ENCODE peak calls at places on chromosomes 1 and 21, in nine cellular contexts. One of them, this sample, is unnamed.

GRCh38 chr21:27164208-27165172 is 197.6 kb upstream of the ADAMTS5 start:
- DNase-seq in H1: no peak
- DNase-seq in cardiac muscle cell: no peak
- DNase-seq in breast epithelium: no peak
- DNase-seq in neural progenitor cell: no peak
- DNase-seq in IMR-90: no peak
- DNase-seq in gastrocnemius medialis: no peak
- DNase-seq in HepG2: no peak
- DNase-seq in left ventricle myocardium inferior: no peak
- DNase-seq in this sample: no peak

GRCh38 chr1:3114846-3115245 is 45.8 kb downstream of the PRDM16 start:
- DNase-seq in H1: no peak
- DNase-seq in cardiac muscle cell: no peak
- DNase-seq in breast epithelium: no peak
- DNase-seq in neural progenitor cell: no peak
- DNase-seq in IMR-90: no peak
- DNase-seq in gastrocnemius medialis: no peak
- DNase-seq in HepG2: peak; percentile 14
- DNase-seq in left ventricle myocardium inferior: no peak
- DNase-seq in this sample: no peak

GRCh38 chr1:235304549-235305451 is 23.2 kb downstream of the ARID4B start:
- DNase-seq in H1: no peak
- DNase-seq in cardiac muscle cell: no peak
- DNase-seq in breast epithelium: no peak
- DNase-seq in neural progenitor cell: no peak
- DNase-seq in IMR-90: peak; percentile 31
- DNase-seq in gastrocnemius medialis: no peak
- DNase-seq in HepG2: no peak
- DNase-seq in left ventricle myocardium inferior: no peak
- DNase-seq in this sample: no peak

GRCh38 chr1:217029311-217030157 is 306.3 kb upstream of the ESRRG start:
- DNase-seq in H1: no peak
- DNase-seq in cardiac muscle cell: no peak
- DNase-seq in breast epithelium: no peak
- DNase-seq in neural progenitor cell: no peak
- DNase-seq in IMR-90: peak; percentile 86
- DNase-seq in gastrocnemius medialis: no peak
- DNase-seq in HepG2: no peak
- DNase-seq in left ventricle myocardium inferior: no peak
- DNase-seq in this sample: no peak

GRCh38 chr1:162530318-162530984 is 31.1 kb upstream of the UAP1 start:
- DNase-seq in H1: peak; percentile 56
- DNase-seq in cardiac muscle cell: no peak
- DNase-seq in breast epithelium: no peak
- DNase-seq in neural progenitor cell: peak; percentile 49
- DNase-seq in IMR-90: peak; percentile 22
- DNase-seq in gastrocnemius medialis: no peak
- DNase-seq in HepG2: no peak
- DNase-seq in left ventricle myocardium inferior: no peak
- DNase-seq in this sample: no peak

GRCh38 chr1:220966874-220967631 is 87.8 kb downstream of the HLX start:
- DNase-seq in H1: no peak
- DNase-seq in cardiac muscle cell: peak; percentile 61
- DNase-seq in breast epithelium: no peak
- DNase-seq in neural progenitor cell: no peak
- DNase-seq in IMR-90: peak; percentile 46
- DNase-seq in gastrocnemius medialis: no peak
- DNase-seq in HepG2: no peak
- DNase-seq in left ventricle myocardium inferior: no peak
- DNase-seq in this sample: no peak

GRCh38 chr1:27203946-27204345 is 30.5 kb upstream of the WDTC1 start:
- DNase-seq in H1: no peak
- DNase-seq in cardiac muscle cell: no peak
- DNase-seq in breast epithelium: no peak
- DNase-seq in neural progenitor cell: no peak
- DNase-seq in IMR-90: peak; percentile 16
- DNase-seq in gastrocnemius medialis: no peak
- DNase-seq in HepG2: no peak
- DNase-seq in left ventricle myocardium inferior: no peak
- DNase-seq in this sample: no peak

GRCh38 chr1:205088341-205088740 is 4.1 kb upstream of the TMEM81 start:
- DNase-seq in H1: no peak
- DNase-seq in cardiac muscle cell: no peak
- DNase-seq in breast epithelium: no peak
- DNase-seq in neural progenitor cell: no peak
- DNase-seq in IMR-90: peak; percentile 62
- DNase-seq in gastrocnemius medialis: no peak
- DNase-seq in HepG2: no peak
- DNase-seq in left ventricle myocardium inferior: no peak
- DNase-seq in this sample: no peak

GRCh38 chr1:179048339-179049124 is 22.8 kb downstream of the FAM20B start:
- DNase-seq in H1: no peak
- DNase-seq in cardiac muscle cell: peak; percentile 14
- DNase-seq in breast epithelium: no peak
- DNase-seq in neural progenitor cell: no peak
- DNase-seq in IMR-90: no peak
- DNase-seq in gastrocnemius medialis: no peak
- DNase-seq in HepG2: no peak
- DNase-seq in left ventricle myocardium inferior: no peak
- DNase-seq in this sample: no peak

GRCh38 chr1:181040284-181040865 is 6.6 kb downstream of the MR1 start:
- DNase-seq in H1: no peak
- DNase-seq in cardiac muscle cell: no peak
- DNase-seq in breast epithelium: no peak
- DNase-seq in neural progenitor cell: no peak
- DNase-seq in IMR-90: no peak
- DNase-seq in gastrocnemius medialis: no peak
- DNase-seq in HepG2: peak; percentile 47
- DNase-seq in left ventricle myocardium inferior: no peak
- DNase-seq in this sample: no peak

GRCh38 chr1:77459881-77460280 is 178.1 kb downstream of the AK5 start:
- DNase-seq in H1: no peak
- DNase-seq in cardiac muscle cell: no peak
- DNase-seq in breast epithelium: no peak
- DNase-seq in neural progenitor cell: no peak
- DNase-seq in IMR-90: peak; percentile 46
- DNase-seq in gastrocnemius medialis: no peak
- DNase-seq in HepG2: no peak
- DNase-seq in left ventricle myocardium inferior: no peak
- DNase-seq in this sample: no peak

GRCh38 chr1:174883361-174883760 is 116.4 kb upstream of the CACYBP start:
- DNase-seq in H1: no peak
- DNase-seq in cardiac muscle cell: no peak
- DNase-seq in breast epithelium: no peak
- DNase-seq in neural progenitor cell: peak; percentile 59
- DNase-seq in IMR-90: peak; percentile 46
- DNase-seq in gastrocnemius medialis: no peak
- DNase-seq in HepG2: peak; percentile 13
- DNase-seq in left ventricle myocardium inferior: no peak
- DNase-seq in this sample: no peak

GRCh38 chr1:81323862-81324261 is 476.9 kb upstream of the ADGRL2 start:
- DNase-seq in H1: no peak
- DNase-seq in cardiac muscle cell: no peak
- DNase-seq in breast epithelium: no peak
- DNase-seq in neural progenitor cell: peak; percentile 18
- DNase-seq in IMR-90: no peak
- DNase-seq in gastrocnemius medialis: no peak
- DNase-seq in HepG2: no peak
- DNase-seq in left ventricle myocardium inferior: no peak
- DNase-seq in this sample: no peak

GRCh38 chr1:111101854-111102642 is 37.8 kb downstream of the DRAM2 start:
- DNase-seq in H1: no peak
- DNase-seq in cardiac muscle cell: no peak
- DNase-seq in breast epithelium: no peak
- DNase-seq in neural progenitor cell: no peak
- DNase-seq in IMR-90: no peak
- DNase-seq in gastrocnemius medialis: no peak
- DNase-seq in HepG2: no peak
- DNase-seq in left ventricle myocardium inferior: no peak
- DNase-seq in this sample: no peak

DNA sequence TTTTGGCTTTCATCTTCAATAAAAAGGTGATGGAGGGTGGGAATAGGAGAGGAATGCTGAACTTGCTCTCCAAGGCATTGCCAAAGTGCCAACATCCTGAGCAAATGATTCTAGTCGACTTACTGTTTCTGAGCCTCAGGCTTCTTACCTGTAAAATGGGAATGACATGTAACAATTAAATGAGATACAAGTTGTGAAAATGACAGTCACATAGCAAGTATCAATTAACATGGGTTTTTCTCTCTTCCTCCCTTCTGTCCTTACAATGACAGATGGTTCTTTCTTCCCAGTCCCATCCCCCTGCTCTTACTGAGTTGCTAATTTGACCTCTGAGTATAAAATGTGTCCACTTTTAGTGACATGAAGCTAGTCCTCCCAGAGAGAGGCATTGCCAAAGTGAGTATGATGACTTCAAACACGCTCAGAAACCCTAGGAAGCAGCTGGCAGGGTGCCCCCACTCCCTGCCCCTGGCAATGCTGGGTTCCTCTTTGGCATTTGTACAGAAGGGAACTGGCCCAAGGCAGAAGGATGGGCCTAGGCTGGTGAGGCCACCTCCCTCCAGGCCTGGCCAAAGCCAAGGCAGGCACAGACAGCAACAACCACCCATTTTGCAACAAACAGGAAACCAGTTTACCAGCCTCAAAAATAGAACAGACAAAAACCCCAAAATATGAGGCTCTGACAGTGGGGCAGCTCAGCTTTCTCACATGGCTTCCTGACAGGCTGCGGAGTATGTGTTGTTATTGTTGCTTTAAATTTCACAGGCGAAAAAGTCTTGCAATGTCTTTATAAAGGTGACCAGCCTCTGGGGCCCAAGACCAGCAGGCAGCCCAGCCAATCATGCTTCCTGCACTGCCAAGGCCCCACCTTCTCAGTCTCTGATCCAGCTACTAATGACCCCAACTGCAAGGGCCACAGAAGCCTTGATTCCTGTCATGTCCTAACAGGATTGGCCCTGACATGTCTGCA is 115.9 kb downstream of the HIVEP3 start:
- DNase-seq in H1: no peak
- DNase-seq in cardiac muscle cell: no peak
- DNase-seq in breast epithelium: peak; percentile 62
- DNase-seq in neural progenitor cell: no peak
- DNase-seq in IMR-90: no peak
- DNase-seq in gastrocnemius medialis: peak; percentile 78
- DNase-seq in HepG2: no peak
- DNase-seq in left ventricle myocardium inferior: peak; percentile 68
- DNase-seq in this sample: peak; percentile 68
- H3K27ac ChIP-seq in H1: no peak overlapping the region
- H3K27ac ChIP-seq in cardiac muscle cell: no peak overlapping the region
- H3K27ac ChIP-seq in breast epithelium: peak overlapping the region; percentile 87
- H3K27ac ChIP-seq in neural progenitor cell: no peak overlapping the region
- H3K27ac ChIP-seq in IMR-90: no peak overlapping the region
- H3K27ac ChIP-seq in gastrocnemius medialis: peak overlapping the region; percentile 32
- H3K27ac ChIP-seq in HepG2: no peak overlapping the region
- H3K27ac ChIP-seq in left ventricle myocardium inferior: peak overlapping the region; percentile 65
- H3K27ac ChIP-seq in this sample: peak overlapping the region; percentile 26

DNA sequence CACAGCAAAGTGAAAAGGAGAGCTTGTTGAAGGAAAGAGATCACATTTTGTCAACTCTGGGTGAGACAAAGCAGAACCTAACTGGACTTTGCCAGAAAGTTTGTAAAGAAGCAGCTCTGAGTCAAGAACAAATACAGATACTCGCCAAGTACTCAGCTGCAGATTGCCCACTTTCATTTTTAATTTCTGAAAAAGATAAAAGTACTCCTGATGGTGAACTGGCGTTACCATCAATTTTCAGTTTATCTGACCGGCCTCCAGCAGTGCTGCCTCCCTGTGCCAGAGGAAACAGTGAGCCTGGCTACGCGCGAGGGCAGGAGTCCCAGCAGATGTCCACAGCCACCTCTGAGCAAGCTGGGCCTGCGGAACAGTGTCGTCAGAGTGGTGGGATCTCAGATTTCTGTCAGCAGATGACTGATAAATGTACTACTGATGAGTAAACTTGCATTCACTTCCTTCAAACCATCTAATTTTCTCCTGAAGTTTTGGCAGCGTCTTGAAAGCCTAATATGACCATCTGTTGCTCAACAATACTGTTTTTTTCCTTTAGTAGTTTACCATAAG is 43.8 kb downstream of the BACH1 start:
- DNase-seq in H1: no peak
- DNase-seq in cardiac muscle cell: no peak
- DNase-seq in breast epithelium: no peak
- DNase-seq in neural progenitor cell: no peak
- DNase-seq in IMR-90: peak; percentile 99
- DNase-seq in gastrocnemius medialis: peak; percentile 94
- DNase-seq in HepG2: no peak
- DNase-seq in left ventricle myocardium inferior: peak; percentile 68
- DNase-seq in this sample: no peak
- TF ChIP-seq CTCF in H1: no peak
- TF ChIP-seq CTCF in cardiac muscle cell: no peak
- TF ChIP-seq CTCF in breast epithelium: no peak
- TF ChIP-seq CTCF in neural progenitor cell: no peak
- TF ChIP-seq CTCF in IMR-90: peak; percentile 12
- TF ChIP-seq CTCF in gastrocnemius medialis: no peak
- TF ChIP-seq CTCF in HepG2: no peak
- TF ChIP-seq CTCF in left ventricle myocardium inferior: no peak
- TF ChIP-seq CTCF in this sample: no peak

DNA sequence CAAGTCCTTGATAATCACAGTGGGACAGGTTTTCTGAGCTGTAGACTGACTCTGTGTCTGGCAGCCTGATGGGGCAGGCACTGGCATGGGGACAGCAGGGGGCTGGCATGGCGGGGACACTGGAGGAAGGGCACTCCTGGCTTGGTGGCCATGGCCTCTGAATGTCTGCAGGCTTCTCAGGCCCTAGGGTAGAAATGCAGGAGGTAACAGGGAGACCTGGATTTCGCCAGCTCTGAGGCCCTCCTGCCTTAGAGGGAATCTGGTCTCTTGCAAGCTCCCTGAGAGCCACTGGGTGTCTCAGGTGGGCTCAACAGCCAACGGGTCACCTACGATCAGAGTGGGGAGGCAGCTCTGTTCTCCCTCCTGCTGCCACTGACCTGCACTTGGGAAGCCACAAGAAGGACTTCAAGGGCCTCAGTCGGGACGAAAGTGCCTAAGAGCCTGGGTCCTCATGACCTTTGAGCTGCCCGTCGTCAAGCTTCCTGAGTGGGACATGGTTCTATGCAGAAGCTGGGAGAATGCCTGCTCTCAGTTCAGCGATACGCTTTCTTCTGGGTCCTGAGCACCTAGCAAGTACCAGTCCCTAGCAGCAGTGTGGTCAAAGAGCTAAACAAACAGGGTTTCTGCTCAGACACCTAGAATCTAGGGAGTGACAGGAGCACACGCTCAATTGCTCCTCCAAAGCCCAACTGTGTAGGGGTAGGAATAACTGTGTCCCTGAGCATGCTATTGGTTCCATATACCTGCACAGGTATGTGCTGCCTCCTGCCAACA is 569.0 kb downstream of the PTPRU start:
- DNase-seq in H1: peak; percentile 39
- DNase-seq in cardiac muscle cell: peak; percentile 23
- DNase-seq in breast epithelium: peak; percentile 22
- DNase-seq in neural progenitor cell: no peak
- DNase-seq in IMR-90: no peak
- DNase-seq in gastrocnemius medialis: no peak
- DNase-seq in HepG2: no peak
- DNase-seq in left ventricle myocardium inferior: no peak
- DNase-seq in this sample: no peak
- H3K4me1 ChIP-seq in H1: peaks cover 6% of the 10 kb centered on the region
- H3K4me1 ChIP-seq in cardiac muscle cell: peaks cover 2% of the 10 kb centered on the region
- H3K4me1 ChIP-seq in breast epithelium: no peaks in the 10 kb centered on the region
- H3K4me1 ChIP-seq in neural progenitor cell: peaks cover 4% of the 10 kb centered on the region
- H3K4me1 ChIP-seq in IMR-90: no peaks in the 10 kb centered on the region
- H3K4me1 ChIP-seq in gastrocnemius medialis: no peaks in the 10 kb centered on the region
- H3K4me1 ChIP-seq in HepG2: no peaks in the 10 kb centered on the region
- H3K4me1 ChIP-seq in left ventricle myocardium inferior: no peaks in the 10 kb centered on the region
- H3K4me1 ChIP-seq in this sample: no peaks in the 10 kb centered on the region

GRCh38 chr1:207797229-207797973 is 45.5 kb downstream of the CD46 start:
- DNase-seq in H1: peak; percentile 78
- DNase-seq in cardiac muscle cell: peak; percentile 75
- DNase-seq in breast epithelium: peak; percentile 87
- DNase-seq in neural progenitor cell: peak; percentile 73
- DNase-seq in IMR-90: peak; percentile 89
- DNase-seq in gastrocnemius medialis: peak; percentile 87
- DNase-seq in HepG2: peak; percentile 76
- DNase-seq in left ventricle myocardium inferior: peak; percentile 79
- DNase-seq in this sample: peak; percentile 55
- H3K27ac ChIP-seq in H1: no peak overlapping the region
- H3K27ac ChIP-seq in cardiac muscle cell: no peak overlapping the region
- H3K27ac ChIP-seq in breast epithelium: no peak overlapping the region
- H3K27ac ChIP-seq in neural progenitor cell: no peak overlapping the region
- H3K27ac ChIP-seq in IMR-90: no peak overlapping the region
- H3K27ac ChIP-seq in gastrocnemius medialis: peak overlapping the region; percentile 72
- H3K27ac ChIP-seq in HepG2: no peak overlapping the region
- H3K27ac ChIP-seq in left ventricle myocardium inferior: peak overlapping the region; percentile 55
- H3K27ac ChIP-seq in this sample: no peak overlapping the region

This sample was measured in CD8-positive, alpha-beta T cell.